ENCODE peak calls at places on chromosomes 4 and X, in six cellular contexts. S is endothelial cell of umbilical vein, V is suprapubic skin, Y is esophagus muscularis mucosa, C is upper lobe of left lung, X is HCT116. L is an unnamed sample. For H3K4me1, the result is how much of the 10 kb centered on the place peaks cover.

GRCh38 chr4:57119054-57119651 is 9.0 kb upstream of the IGFBP7 start:
- DNase-seq in S (peak), Y (no peak), C (no peak), X (no peak), V (peak), L (no peak)

GRCh38 chr4:103996637-103997036 is 276.9 kb upstream of the TACR3 start:
- DNase-seq in X (peak), C (no peak), Y (no peak), S (no peak), V (no peak), L (no peak)

GRCh38 chr4:1562371-1562770 is 121.7 kb downstream of the FAM53A start:
- DNase-seq in C (peak), V (no peak), X (no peak), S (no peak), Y (no peak), L (no peak)

GRCh38 chrX:121902463-121902862 is 855.1 kb downstream of the GLUD2 start:
- DNase-seq in X (no peak), S (no peak), C (no peak), V (no peak), Y (no peak), L (no peak)

GRCh38 chr4:147311956-147312355 is 168.9 kb upstream of the EDNRA start:
- DNase-seq in S (no peak), C (no peak), Y (no peak), X (no peak), V (no peak), L (no peak)

GRCh38 chrX:13220916-13221315 is 98.9 kb downstream of the ATXN3L start:
- DNase-seq in X (no peak), C (no peak), V (no peak), Y (no peak), S (peak), L (no peak)

GRCh38 chr4:23207059-23207458 is 514.3 kb downstream of the GBA3 start:
- DNase-seq in X (no peak), S (no peak), V (no peak), Y (no peak), C (no peak), L (no peak)

GRCh38 chr4:158676076-158676475 is 4.0 kb downstream of the ETFDH start:
- DNase-seq in Y (no peak), X (no peak), C (no peak), V (no peak), S (no peak), L (no peak)

GRCh38 chr4:83208371-83208770 is 76.2 kb downstream of the COQ2 start:
- DNase-seq in S (no peak), C (no peak), Y (no peak), X (no peak), V (no peak), L (no peak)

GRCh38 chrX:30261012-30261411 is 14.1 kb downstream of the MAGEB1 start:
- DNase-seq in S (no peak), X (no peak), C (no peak), V (no peak), Y (no peak), L (no peak)

GRCh38 chrX:156004256-156004655 is 6.8 kb downstream of the IL9R start:
- DNase-seq in C (no peak), S (no peak), X (no peak), Y (peak), V (no peak), L (peak)

GRCh38 chr4:140296335-140296753 is 77.1 kb upstream of the SCOC start:
- DNase-seq in C (no peak), Y (peak), X (peak), S (peak), V (peak), L (no peak)

GRCh38 chrX:134669378-134670098 is 11.3 kb upstream of the PLAC1 start:
- DNase-seq in V (no peak), Y (no peak), X (no peak), C (peak), S (peak), L (no peak)

GRCh38 chr4:17347445-17347844 is 164.4 kb downstream of the QDPR start:
- DNase-seq in Y (peak), C (no peak), S (peak), X (peak), V (no peak), L (no peak)

GRCh38 chr4:27702710-27703431 is 842.2 kb downstream of the STIM2 start:
- DNase-seq in V (no peak), Y (no peak), X (peak), C (no peak), S (no peak), L (no peak)

GRCh38 chr4:121711263-121712000 is 14.7 kb upstream of the ANXA5 start:
- DNase-seq in C (peak), V (peak), X (peak), Y (peak), S (peak), L (peak)

GRCh38 chr4:174217273-174218126 is 66.0 kb downstream of the FBXO8 start:
- DNase-seq in V (no peak), Y (no peak), S (no peak), C (peak), X (no peak), L (no peak)

GRCh38 chr4:6198768-6199343 is 1.5 kb downstream of the JAKMIP1 start:
- DNase-seq in C (peak), V (no peak), Y (no peak), X (no peak), S (no peak), L (no peak)

GRCh38 chr4:173573286-173573685 is 43.3 kb upstream of the HAND2 start:
- DNase-seq in S (no peak), Y (no peak), X (no peak), V (no peak), C (no peak), L (no peak)

GRCh38 chr4:25810815-25811690 is 51.7 kb downstream of the SEL1L3 start:
- DNase-seq in X (no peak), Y (no peak), C (no peak), S (no peak), V (no peak), L (no peak)

GRCh38 chrX:50157545-50158125 is 43.2 kb downstream of the AKAP4 start:
- DNase-seq in Y (no peak), V (no peak), X (no peak), C (no peak), S (no peak), L (no peak)

GRCh38 chr4:153138736-153139135 is 65.5 kb upstream of the TRIM2 start:
- DNase-seq in S (no peak), Y (no peak), V (no peak), X (no peak), C (no peak), L (no peak)

GRCh38 chr4:77881460-77882295 is 19.0 kb downstream of the MRPL1 start:
- DNase-seq in X (no peak), S (no peak), V (no peak), C (no peak), Y (no peak), L (no peak)

GRCh38 chr4:173509031-173510001 is 20.7 kb downstream of the HAND2 start:
- DNase-seq in X (no peak), Y (no peak), C (peak), S (no peak), V (no peak), L (no peak)

DNA sequence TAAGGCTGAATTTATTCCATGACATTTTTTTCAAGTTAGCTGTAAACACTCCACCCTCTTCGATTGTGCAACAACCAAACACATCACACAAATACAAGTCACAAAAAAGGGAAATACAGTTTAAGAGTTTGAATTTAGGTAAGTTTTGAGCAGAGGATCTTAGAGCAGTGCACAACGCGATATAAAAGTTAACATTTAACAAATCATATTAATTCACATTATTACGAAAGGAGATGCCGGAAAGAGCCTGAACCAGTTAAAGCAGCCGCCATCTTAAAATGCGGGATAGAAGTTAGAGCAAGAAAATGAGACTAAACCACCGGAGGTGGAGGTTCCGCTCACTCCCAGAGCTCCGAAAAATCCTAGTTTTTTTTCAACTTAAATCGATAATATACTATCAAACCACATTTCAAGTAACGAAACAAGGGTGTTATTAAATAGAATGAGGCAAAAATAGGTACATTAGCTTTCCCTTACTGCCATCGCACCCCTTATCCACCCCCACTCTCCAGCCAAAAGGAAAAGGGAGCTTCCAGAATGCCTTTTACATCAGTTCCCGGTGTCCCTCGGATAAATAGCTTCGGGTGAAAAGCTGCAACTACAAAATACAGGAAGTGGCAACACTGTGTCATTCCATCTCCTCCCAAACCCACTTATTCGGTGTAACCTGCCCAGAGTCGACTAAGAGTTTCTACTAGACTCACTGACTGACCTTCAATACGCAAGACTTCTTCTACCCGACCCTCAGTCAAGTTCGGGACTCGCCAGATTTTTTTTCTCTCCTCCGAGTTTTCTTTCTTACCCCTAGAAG is 1.9 kb downstream of the UBE2D3 start:
- DNase-seq in S (peak), X (peak), Y (no peak), C (no peak), V (no peak), L (no peak)
- TF ChIP-seq POLR2AphosphoS5 in S (no peak), X (peak), Y (peak), C (peak), V (no peak), L (peak)

DNA sequence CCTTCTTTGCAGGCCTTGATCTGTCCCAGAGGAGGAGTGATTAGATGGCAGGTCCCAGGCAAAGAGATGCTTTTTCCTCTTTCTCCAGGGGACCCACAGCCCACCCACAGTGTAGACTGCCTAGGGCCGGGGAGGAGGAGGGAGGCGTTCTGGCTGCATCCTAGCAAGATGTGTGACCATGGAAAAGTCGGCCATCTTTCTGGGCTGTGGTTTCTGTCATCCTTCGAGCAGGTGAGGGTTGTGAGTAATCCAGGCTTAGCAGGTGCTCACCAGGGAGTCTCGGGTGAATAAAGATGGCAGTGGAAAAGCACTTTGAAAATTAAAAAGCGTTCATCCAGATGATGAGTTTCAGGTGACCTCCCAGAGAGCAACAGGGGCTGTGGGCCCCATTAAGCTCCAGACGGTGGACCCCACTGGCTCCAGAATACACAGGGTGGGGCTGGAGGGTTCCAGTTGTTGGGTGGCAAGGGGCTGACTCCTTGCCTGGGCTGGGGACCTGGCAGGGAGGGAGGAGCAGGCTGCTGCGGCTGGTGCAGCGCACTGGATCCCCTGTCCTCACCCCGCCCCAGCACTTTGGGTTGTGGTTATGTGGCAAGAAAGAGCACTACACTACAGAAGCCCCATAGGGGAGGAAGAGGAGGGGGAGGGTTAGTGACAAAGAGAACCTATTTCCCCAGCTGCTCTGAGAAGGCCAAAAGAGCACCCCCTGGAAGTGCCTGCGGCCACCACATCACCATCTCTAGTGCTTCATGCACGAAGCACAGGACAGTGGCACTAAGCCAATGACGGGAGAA is 23.7 kb downstream of the ELF4 start:
- DNase-seq in X (no peak), Y (no peak), S (no peak), C (no peak), V (no peak), L (no peak)
- H3K4me3 ChIP-seq in X (no peak), Y (no peak), S (no peak), C (peak), V (no peak), L (no peak)

GRCh38 chr4:40177591-40177990 is 19.2 kb upstream of the RHOH start:
- DNase-seq in C (no peak), X (no peak), V (no peak), Y (no peak), S (no peak), L (no peak)
- H3K4me1 ChIP-seq in C (under half), X (under half), V (under half), Y (under half), S (under half), L (under half)

GRCh38 chr4:80713409-80713808 is 317.1 kb upstream of the BMP3 start:
- DNase-seq in Y (no peak), C (no peak), V (no peak), S (no peak), X (no peak), L (no peak)

GRCh38 chr4:80711956-80712355 is 318.6 kb upstream of the BMP3 start:
- DNase-seq in C (no peak), X (no peak), S (no peak), Y (no peak), V (no peak), L (no peak)

GRCh38 chr4:80717204-80717603 is 313.3 kb upstream of the BMP3 start:
- DNase-seq in X (no peak), V (no peak), Y (no peak), C (no peak), S (no peak), L (no peak)
- TF ChIP-seq POLR2AphosphoS5 in X (no peak), V (no peak), Y (no peak), C (no peak), S (no peak), L (no peak)

DNA sequence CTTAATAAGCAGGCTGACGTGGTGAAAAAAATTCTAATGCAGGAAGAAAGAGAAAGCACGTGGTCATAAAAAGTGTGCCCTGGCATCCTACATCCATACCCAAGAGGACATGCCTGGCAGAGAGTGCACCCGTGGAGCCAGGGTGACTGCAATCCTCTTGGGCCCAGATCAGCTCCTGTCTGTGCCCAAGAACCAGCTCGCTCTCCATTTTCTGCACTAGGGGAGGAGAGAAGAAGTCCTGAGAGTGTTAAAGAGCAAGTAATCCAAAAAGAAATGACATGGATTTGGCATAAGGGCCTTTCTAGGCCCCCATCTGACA is 483.1 kb downstream of the BCOR start:
- DNase-seq in V (no peak), X (no peak), Y (no peak), S (no peak), C (no peak), L (no peak)
- H3K4me3 ChIP-seq in V (no peak), X (no peak), Y (no peak), S (no peak), C (no peak), L (no peak)

GRCh38 chr4:4914059-4914820 is 54.8 kb downstream of the MSX1 start:
- DNase-seq in S (no peak), C (no peak), Y (no peak), V (no peak), X (no peak), L (peak)

GRCh38 chr4:4921077-4921476 is 61.6 kb downstream of the MSX1 start:
- DNase-seq in S (no peak), X (no peak), V (no peak), C (no peak), Y (no peak), L (peak)

GRCh38 chr4:4919926-4920325 is 60.5 kb downstream of the MSX1 start:
- DNase-seq in X (no peak), Y (no peak), V (no peak), C (peak), S (no peak), L (no peak)

GRCh38 chr4:4914965-4915845 is 55.7 kb downstream of the MSX1 start:
- DNase-seq in S (no peak), V (no peak), C (peak), Y (no peak), X (no peak), L (peak)

GRCh38 chr4:4918067-4918466 is 58.6 kb downstream of the MSX1 start:
- DNase-seq in V (no peak), C (no peak), S (no peak), Y (no peak), X (no peak), L (no peak)
- H3K4me1 ChIP-seq in V (under half), C (under half), S (under half), Y (under half), X (under half), L (under half)

DNA sequence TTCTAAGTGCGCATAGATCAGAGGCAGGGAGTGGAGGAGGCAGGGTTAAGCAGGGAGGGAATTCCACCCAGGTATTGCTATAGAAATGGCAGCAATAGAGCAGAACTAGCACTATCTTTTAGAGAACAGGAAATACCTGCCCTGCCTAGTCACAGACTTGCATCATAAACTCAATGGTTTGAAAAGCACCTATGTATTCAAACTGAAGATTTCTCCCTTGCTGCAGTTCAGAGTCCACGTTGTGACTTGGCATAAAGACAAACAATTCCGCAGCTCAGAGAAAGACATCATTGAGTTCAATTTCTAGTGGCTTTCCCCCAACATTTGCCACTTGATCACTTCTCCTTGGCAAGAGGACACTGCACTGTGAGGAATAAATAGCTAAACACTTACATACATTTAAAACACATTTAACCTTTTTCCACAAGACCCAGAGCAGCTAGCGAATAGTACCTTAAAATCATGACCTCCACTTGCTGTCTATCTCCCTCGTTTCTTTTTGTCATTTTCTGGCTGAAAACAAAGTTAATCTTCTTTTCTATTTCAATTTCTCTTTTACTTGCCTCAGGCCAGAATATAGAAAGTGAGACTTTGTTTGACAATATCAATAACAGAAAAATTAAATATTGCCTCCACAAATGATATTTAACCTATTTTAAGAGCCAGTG is 42.4 kb downstream of the SLC7A11 start:
- DNase-seq in C (no peak), S (peak), V (no peak), Y (no peak), X (peak), L (no peak)
- TF ChIP-seq POLR2AphosphoS5 in C (no peak), S (no peak), V (no peak), Y (no peak), X (peak), L (peak)

DNA sequence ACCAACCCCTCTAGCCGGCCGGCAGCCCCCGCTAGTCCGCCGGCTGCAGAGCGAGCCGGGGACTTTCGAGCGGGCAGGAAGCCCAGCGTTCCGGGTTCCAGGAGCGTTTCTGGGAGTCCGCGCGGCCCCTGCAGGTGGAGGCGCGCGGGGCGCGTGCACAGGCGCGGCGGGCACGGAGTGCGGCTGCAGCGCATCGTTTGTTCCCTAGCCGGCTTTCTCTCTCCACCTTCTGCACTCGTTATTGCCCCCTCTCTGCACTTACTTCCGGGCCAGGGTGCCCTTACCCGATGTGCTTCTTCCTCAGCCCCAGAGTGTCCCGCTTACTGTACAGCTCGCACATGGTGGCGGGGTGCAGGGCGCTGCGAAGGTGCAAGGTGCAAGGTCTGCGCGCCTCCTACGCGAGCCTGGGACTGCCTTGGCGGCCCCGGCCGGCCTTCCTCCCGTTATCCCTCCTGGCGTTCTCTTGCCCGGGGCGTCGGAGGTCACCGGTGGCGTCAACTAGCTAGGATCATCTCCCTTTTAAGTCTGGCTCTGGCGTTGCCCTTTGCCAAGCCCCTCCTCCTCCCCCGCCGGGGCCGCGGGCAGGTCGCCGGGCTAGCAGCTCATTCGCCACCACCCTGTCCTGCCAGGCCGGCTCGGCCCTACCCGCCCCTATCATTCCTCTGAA is at the start of gene ETNPPL:
- DNase-seq in Y (no peak), X (no peak), V (no peak), S (peak), C (peak), L (no peak)
- H3K4me3 ChIP-seq in Y (peak), X (no peak), V (peak), S (peak), C (peak), L (peak)